ENCODE peak calls at places on chromosome 13, in four cellular contexts. One of them, this sample, is unnamed.

GRCh38 chr13:25840261-25840660 is 211.6 kb downstream of the SHISA2 start:
- ATAC-seq in right lobe of liver: no peak
- ATAC-seq in heart left ventricle: no peak
- ATAC-seq in CD8-positive, alpha-beta T cell: no peak
- ATAC-seq in this sample: no peak

GRCh38 chr13:95154441-95154886 is 146.8 kb downstream of the ABCC4 start:
- ATAC-seq in heart left ventricle: no peak
- ATAC-seq in right lobe of liver: no peak
- ATAC-seq in CD8-positive, alpha-beta T cell: no peak
- ATAC-seq in this sample: no peak

GRCh38 chr13:91356919-91357612 is 9.6 kb downstream of the MIR17HG start:
- ATAC-seq in CD8-positive, alpha-beta T cell: no peak
- ATAC-seq in right lobe of liver: peak; percentile 48
- ATAC-seq in heart left ventricle: no peak
- ATAC-seq in this sample: no peak

GRCh38 chr13:100314132-100314910 is 225.4 kb downstream of the PCCA start:
- ATAC-seq in right lobe of liver: no peak
- ATAC-seq in CD8-positive, alpha-beta T cell: no peak
- ATAC-seq in heart left ventricle: no peak
- ATAC-seq in this sample: no peak

GRCh38 chr13:20667857-20668256 is 35.6 kb upstream of the IL17D start:
- ATAC-seq in right lobe of liver: no peak
- ATAC-seq in heart left ventricle: no peak
- ATAC-seq in CD8-positive, alpha-beta T cell: peak; percentile 11
- ATAC-seq in this sample: no peak

GRCh38 chr13:30406779-30407416 is 15.4 kb upstream of the UBE2L5 start:
- ATAC-seq in heart left ventricle: no peak
- ATAC-seq in CD8-positive, alpha-beta T cell: no peak
- ATAC-seq in right lobe of liver: no peak
- ATAC-seq in this sample: no peak

GRCh38 chr13:46179576-46180368 is 2.2 kb downstream of the LCP1 start:
- ATAC-seq in heart left ventricle: no peak
- ATAC-seq in CD8-positive, alpha-beta T cell: peak; percentile 13
- ATAC-seq in right lobe of liver: no peak
- ATAC-seq in this sample: no peak

GRCh38 chr13:25170554-25171107 is 1.5 kb downstream of the AMER2 start:
- ATAC-seq in right lobe of liver: no peak
- ATAC-seq in CD8-positive, alpha-beta T cell: no peak
- ATAC-seq in heart left ventricle: no peak
- ATAC-seq in this sample: no peak

GRCh38 chr13:35848316-35848715 is 282.9 kb downstream of the DCLK1 start:
- ATAC-seq in CD8-positive, alpha-beta T cell: no peak
- ATAC-seq in right lobe of liver: no peak
- ATAC-seq in heart left ventricle: peak; percentile 81
- ATAC-seq in this sample: no peak

GRCh38 chr13:98664047-98664446 is 87.1 kb upstream of the STK24 start:
- ATAC-seq in right lobe of liver: no peak
- ATAC-seq in heart left ventricle: no peak
- ATAC-seq in CD8-positive, alpha-beta T cell: no peak
- ATAC-seq in this sample: no peak

GRCh38 chr13:66794340-66795031 is 435.6 kb downstream of the PCDH9 start:
- ATAC-seq in CD8-positive, alpha-beta T cell: no peak
- ATAC-seq in heart left ventricle: no peak
- ATAC-seq in right lobe of liver: no peak
- ATAC-seq in this sample: no peak

GRCh38 chr13:88189724-88190123 is 518.6 kb downstream of the SLITRK5 start:
- ATAC-seq in heart left ventricle: no peak
- ATAC-seq in CD8-positive, alpha-beta T cell: no peak
- ATAC-seq in right lobe of liver: no peak
- ATAC-seq in this sample: no peak

GRCh38 chr13:39935155-39935554 is 279.7 kb downstream of the COG6 start:
- ATAC-seq in CD8-positive, alpha-beta T cell: no peak
- ATAC-seq in heart left ventricle: no peak
- ATAC-seq in right lobe of liver: no peak
- ATAC-seq in this sample: no peak

GRCh38 chr13:100673831-100674362 is 698 bp downstream of the TMTC4 start:
- ATAC-seq in heart left ventricle: peak; percentile 8
- ATAC-seq in CD8-positive, alpha-beta T cell: peak; percentile 20
- ATAC-seq in right lobe of liver: peak; percentile 13
- ATAC-seq in this sample: peak; percentile 42

GRCh38 chr13:77398825-77399620 is 72.1 kb upstream of the MYCBP2 start:
- ATAC-seq in heart left ventricle: no peak
- ATAC-seq in right lobe of liver: no peak
- ATAC-seq in CD8-positive, alpha-beta T cell: no peak
- ATAC-seq in this sample: no peak

GRCh38 chr13:41652735-41653361 is 195.5 kb downstream of the RGCC start:
- ATAC-seq in heart left ventricle: no peak
- ATAC-seq in right lobe of liver: peak; percentile 66
- ATAC-seq in CD8-positive, alpha-beta T cell: peak; percentile 56
- ATAC-seq in this sample: peak; percentile 62

GRCh38 chr13:97266734-97267417 is 44.7 kb downstream of the MBNL2 start:
- ATAC-seq in heart left ventricle: no peak
- ATAC-seq in right lobe of liver: no peak
- ATAC-seq in CD8-positive, alpha-beta T cell: no peak
- ATAC-seq in this sample: no peak

GRCh38 chr13:44810067-44810840 is 179.0 kb downstream of the NUFIP1 start:
- ATAC-seq in heart left ventricle: no peak
- ATAC-seq in CD8-positive, alpha-beta T cell: no peak
- ATAC-seq in right lobe of liver: no peak
- ATAC-seq in this sample: no peak

GRCh38 chr13:60671386-60671785 is 274.4 kb downstream of the TDRD3 start:
- ATAC-seq in CD8-positive, alpha-beta T cell: no peak
- ATAC-seq in heart left ventricle: no peak
- ATAC-seq in right lobe of liver: no peak
- ATAC-seq in this sample: no peak

GRCh38 chr13:108895220-108895704 is 265.9 kb downstream of the MYO16 start:
- ATAC-seq in heart left ventricle: no peak
- ATAC-seq in CD8-positive, alpha-beta T cell: no peak
- ATAC-seq in right lobe of liver: peak; percentile 61
- ATAC-seq in this sample: no peak

GRCh38 chr13:99257291-99257690 is 888 bp downstream of the GPR18 start:
- ATAC-seq in right lobe of liver: no peak
- ATAC-seq in heart left ventricle: no peak
- ATAC-seq in CD8-positive, alpha-beta T cell: no peak
- ATAC-seq in this sample: no peak

GRCh38 chr13:53137777-53138176 is 109.2 kb downstream of the OLFM4 start:
- ATAC-seq in heart left ventricle: peak; percentile 45
- ATAC-seq in CD8-positive, alpha-beta T cell: no peak
- ATAC-seq in right lobe of liver: no peak
- ATAC-seq in this sample: peak; percentile 82
- H3K27ac ChIP-seq in heart left ventricle: no peak overlapping the region
- H3K27ac ChIP-seq in CD8-positive, alpha-beta T cell: no peak overlapping the region
- H3K27ac ChIP-seq in right lobe of liver: no peak overlapping the region
- H3K27ac ChIP-seq in this sample: peak overlapping the region; percentile 17

GRCh38 chr13:54799621-54800226 is 1771.1 kb downstream of the OLFM4 start:
- ATAC-seq in heart left ventricle: no peak
- ATAC-seq in right lobe of liver: no peak
- ATAC-seq in CD8-positive, alpha-beta T cell: no peak
- ATAC-seq in this sample: no peak
- H3K9me3 ChIP-seq in heart left ventricle: no peaks in the 10 kb centered on the region
- H3K9me3 ChIP-seq in right lobe of liver: no peaks in the 10 kb centered on the region
- H3K9me3 ChIP-seq in CD8-positive, alpha-beta T cell: no peaks in the 10 kb centered on the region
- H3K9me3 ChIP-seq in this sample: no peaks in the 10 kb centered on the region

GRCh38 chr13:27040826-27041108 is 130.8 kb downstream of the USP12 start:
- ATAC-seq in CD8-positive, alpha-beta T cell: no peak
- ATAC-seq in right lobe of liver: no peak
- ATAC-seq in heart left ventricle: no peak
- ATAC-seq in this sample: no peak

GRCh38 chr13:27039171-27039701 is 132.4 kb downstream of the USP12 start:
- ATAC-seq in right lobe of liver: no peak
- ATAC-seq in heart left ventricle: no peak
- ATAC-seq in CD8-positive, alpha-beta T cell: no peak
- ATAC-seq in this sample: no peak

GRCh38 chr13:27041341-27041740 is 130.3 kb downstream of the USP12 start:
- ATAC-seq in right lobe of liver: no peak
- ATAC-seq in CD8-positive, alpha-beta T cell: no peak
- ATAC-seq in heart left ventricle: no peak
- ATAC-seq in this sample: no peak

GRCh38 chr13:27044837-27045570 is 126.6 kb downstream of the USP12 start:
- ATAC-seq in right lobe of liver: no peak
- ATAC-seq in CD8-positive, alpha-beta T cell: peak; percentile 85
- ATAC-seq in heart left ventricle: no peak
- ATAC-seq in this sample: no peak

DNA sequence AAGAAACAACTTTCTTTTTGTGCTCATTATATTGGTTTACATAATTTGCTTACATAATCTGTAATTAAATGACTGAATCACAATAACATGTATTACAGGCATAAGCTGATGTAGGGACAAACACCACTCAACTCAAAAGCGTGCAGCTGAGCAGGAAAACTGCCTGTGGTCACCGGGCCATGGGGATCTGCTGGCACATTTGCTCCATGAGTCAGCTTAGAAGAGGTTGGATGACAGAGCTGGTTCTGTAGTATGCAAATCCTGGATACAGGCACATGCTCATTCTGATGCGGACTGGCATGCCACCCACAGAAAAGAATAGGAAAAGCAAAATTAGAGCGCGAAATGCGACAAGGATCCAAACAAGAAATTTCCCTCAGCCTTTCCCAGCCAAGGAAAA is 128.6 kb downstream of the USP12 start:
- ATAC-seq in right lobe of liver: no peak
- ATAC-seq in heart left ventricle: peak; percentile 74
- ATAC-seq in CD8-positive, alpha-beta T cell: no peak
- ATAC-seq in this sample: peak; percentile 61
- H3K27ac ChIP-seq in right lobe of liver: no peak overlapping the region
- H3K27ac ChIP-seq in heart left ventricle: no peak overlapping the region
- H3K27ac ChIP-seq in CD8-positive, alpha-beta T cell: no peak overlapping the region
- H3K27ac ChIP-seq in this sample: peak overlapping the region; percentile 25

DNA sequence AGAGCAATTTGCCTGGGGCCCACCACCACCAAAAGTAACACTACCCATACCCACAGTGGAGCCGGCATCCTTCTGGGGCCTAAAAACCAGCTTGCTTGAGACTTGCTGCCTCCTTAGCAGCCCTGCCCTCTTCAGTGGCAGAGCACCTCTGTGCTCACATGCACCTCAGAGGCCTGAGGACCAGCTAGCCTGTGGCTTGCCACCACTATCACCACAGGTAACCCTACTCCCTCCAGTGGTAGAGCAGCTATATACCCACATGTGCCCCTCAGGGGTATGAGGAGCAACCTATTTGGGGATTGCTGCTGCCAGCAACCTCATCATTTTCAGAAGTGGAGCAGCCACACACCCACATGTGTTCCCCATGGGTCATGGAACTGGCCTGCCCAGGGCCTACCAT is 111.4 kb upstream of the SPRY2 start:
- ATAC-seq in CD8-positive, alpha-beta T cell: no peak
- ATAC-seq in heart left ventricle: no peak
- ATAC-seq in right lobe of liver: no peak
- ATAC-seq in this sample: no peak
- H3K9me3 ChIP-seq in CD8-positive, alpha-beta T cell: no peaks in the 10 kb centered on the region
- H3K9me3 ChIP-seq in heart left ventricle: no peaks in the 10 kb centered on the region
- H3K9me3 ChIP-seq in right lobe of liver: no peaks in the 10 kb centered on the region
- H3K9me3 ChIP-seq in this sample: no peaks in the 10 kb centered on the region

DNA sequence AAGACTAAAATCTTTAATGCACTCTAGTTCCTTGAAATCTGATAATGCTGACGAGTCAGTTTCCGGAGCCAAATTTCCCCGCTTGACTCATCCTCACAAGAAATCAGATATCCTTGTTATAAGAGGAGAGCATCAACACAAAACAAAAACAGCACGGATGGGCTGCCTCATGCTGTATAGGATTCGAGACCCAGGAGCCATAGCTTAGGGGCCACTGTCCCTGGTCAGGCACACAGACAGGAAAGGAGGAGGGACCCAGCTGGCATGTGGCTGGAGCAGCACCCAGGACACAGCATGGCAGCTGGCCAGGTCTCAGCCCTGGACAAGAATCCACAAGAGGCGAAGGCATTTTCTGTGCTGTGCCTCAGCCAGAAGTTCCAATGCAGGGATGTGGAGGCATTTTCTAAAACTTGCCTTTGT is 110.2 kb upstream of the SPATA13 start:
- ATAC-seq in CD8-positive, alpha-beta T cell: no peak
- ATAC-seq in heart left ventricle: no peak
- ATAC-seq in right lobe of liver: no peak
- ATAC-seq in this sample: no peak
- H3K27ac ChIP-seq in CD8-positive, alpha-beta T cell: no peak overlapping the region
- H3K27ac ChIP-seq in heart left ventricle: no peak overlapping the region
- H3K27ac ChIP-seq in right lobe of liver: no peak overlapping the region
- H3K27ac ChIP-seq in this sample: peak overlapping the region; percentile 16

GRCh38 chr13:105804561-105805190 is 730.8 kb downstream of the EFNB2 start:
- ATAC-seq in right lobe of liver: no peak
- ATAC-seq in heart left ventricle: peak; percentile 77
- ATAC-seq in CD8-positive, alpha-beta T cell: no peak
- ATAC-seq in this sample: no peak
- H3K9me3 ChIP-seq in right lobe of liver: no peaks in the 10 kb centered on the region
- H3K9me3 ChIP-seq in heart left ventricle: no peaks in the 10 kb centered on the region
- H3K9me3 ChIP-seq in CD8-positive, alpha-beta T cell: no peaks in the 10 kb centered on the region
- H3K9me3 ChIP-seq in this sample: no peaks in the 10 kb centered on the region

GRCh38 chr13:110336108-110336507 is 29.0 kb downstream of the COL4A2 start:
- ATAC-seq in CD8-positive, alpha-beta T cell: no peak
- ATAC-seq in right lobe of liver: no peak
- ATAC-seq in heart left ventricle: no peak
- ATAC-seq in this sample: no peak

GRCh38 chr13:110334841-110335490 is 27.9 kb downstream of the COL4A2 start:
- ATAC-seq in right lobe of liver: no peak
- ATAC-seq in heart left ventricle: no peak
- ATAC-seq in CD8-positive, alpha-beta T cell: no peak
- ATAC-seq in this sample: no peak

GRCh38 chr13:110332750-110333149 is 25.7 kb downstream of the COL4A2 start:
- ATAC-seq in right lobe of liver: no peak
- ATAC-seq in CD8-positive, alpha-beta T cell: no peak
- ATAC-seq in heart left ventricle: no peak
- ATAC-seq in this sample: no peak

GRCh38 chr13:110333837-110334236 is 26.8 kb downstream of the COL4A2 start:
- ATAC-seq in right lobe of liver: no peak
- ATAC-seq in heart left ventricle: no peak
- ATAC-seq in CD8-positive, alpha-beta T cell: no peak
- ATAC-seq in this sample: no peak

DNA sequence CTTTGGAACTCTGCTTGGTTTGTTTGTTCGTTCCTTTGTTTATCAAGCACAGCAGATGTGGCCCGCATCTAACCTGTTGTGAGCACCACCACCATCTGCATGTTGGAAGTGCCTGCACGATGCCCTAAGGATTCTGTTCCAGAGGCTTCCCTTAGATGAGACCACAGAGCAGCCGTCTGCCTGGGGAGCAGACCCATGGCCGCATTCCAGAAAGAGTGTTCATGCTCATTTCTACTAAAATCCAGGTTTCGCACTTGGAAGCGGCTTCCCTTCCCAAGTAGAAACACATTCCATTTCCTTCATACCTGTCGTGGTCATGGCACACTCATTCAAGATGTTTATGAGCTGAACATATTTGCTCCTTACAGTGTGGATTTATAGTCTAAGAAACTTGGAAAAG is 27.2 kb downstream of the COL4A2 start:
- ATAC-seq in right lobe of liver: no peak
- ATAC-seq in heart left ventricle: no peak
- ATAC-seq in CD8-positive, alpha-beta T cell: no peak
- ATAC-seq in this sample: no peak
- H3K27ac ChIP-seq in right lobe of liver: no peak overlapping the region
- H3K27ac ChIP-seq in heart left ventricle: no peak overlapping the region
- H3K27ac ChIP-seq in CD8-positive, alpha-beta T cell: no peak overlapping the region
- H3K27ac ChIP-seq in this sample: peak overlapping the region; percentile 94

GRCh38 chr13:113119166-113119821 is 3.3 kb upstream of the F10 start:
- ATAC-seq in right lobe of liver: no peak
- ATAC-seq in CD8-positive, alpha-beta T cell: no peak
- ATAC-seq in heart left ventricle: no peak
- ATAC-seq in this sample: no peak
- H3K9me3 ChIP-seq in right lobe of liver: no peaks in the 10 kb centered on the region
- H3K9me3 ChIP-seq in CD8-positive, alpha-beta T cell: no peaks in the 10 kb centered on the region
- H3K9me3 ChIP-seq in heart left ventricle: no peaks in the 10 kb centered on the region
- H3K9me3 ChIP-seq in this sample: no peaks in the 10 kb centered on the region

This sample was measured in gastroesophageal sphincter.